ENCODE peak calls at places on chromosomes 3 and 15, in seven cellular contexts. One of them, this sample, is unnamed. For H3K27me3, the result is how much of the 10 kb centered on the place peaks cover.

GRCh38 chr3:30779686-30780287 is 114.7 kb downstream of the GADL1 start:
- DNase-seq in Peyer's patch: no peak
- DNase-seq in left ventricle myocardium inferior: no peak
- DNase-seq in colonic mucosa: peak
- DNase-seq in tibial nerve: no peak
- DNase-seq in esophagus squamous epithelium: no peak
- DNase-seq in psoas muscle: no peak
- DNase-seq in this sample: no peak

GRCh38 chr15:51736646-51737537 is 563 bp downstream of the LYSMD2 start:
- DNase-seq in tibial nerve: peak
- DNase-seq in Peyer's patch: peak
- DNase-seq in colonic mucosa: peak
- DNase-seq in esophagus squamous epithelium: no peak
- DNase-seq in left ventricle myocardium inferior: peak
- DNase-seq in psoas muscle: peak
- DNase-seq in this sample: peak

GRCh38 chr3:17552351-17552750 is 190.1 kb downstream of the TBC1D5 start:
- DNase-seq in tibial nerve: no peak
- DNase-seq in psoas muscle: no peak
- DNase-seq in colonic mucosa: no peak
- DNase-seq in esophagus squamous epithelium: no peak
- DNase-seq in left ventricle myocardium inferior: no peak
- DNase-seq in Peyer's patch: no peak
- DNase-seq in this sample: no peak

GRCh38 chr3:12193485-12194165 is 34.9 kb upstream of the TIMP4 start:
- DNase-seq in colonic mucosa: peak
- DNase-seq in esophagus squamous epithelium: no peak
- DNase-seq in psoas muscle: no peak
- DNase-seq in tibial nerve: no peak
- DNase-seq in left ventricle myocardium inferior: no peak
- DNase-seq in Peyer's patch: no peak
- DNase-seq in this sample: peak

GRCh38 chr3:170670504-170670903 is 84.6 kb upstream of the SLC7A14 start:
- DNase-seq in left ventricle myocardium inferior: no peak
- DNase-seq in colonic mucosa: no peak
- DNase-seq in psoas muscle: no peak
- DNase-seq in Peyer's patch: no peak
- DNase-seq in tibial nerve: no peak
- DNase-seq in esophagus squamous epithelium: no peak
- DNase-seq in this sample: no peak

GRCh38 chr3:48306860-48307530 is 26.5 kb downstream of the SPINK8 start:
- DNase-seq in esophagus squamous epithelium: no peak
- DNase-seq in Peyer's patch: no peak
- DNase-seq in left ventricle myocardium inferior: no peak
- DNase-seq in colonic mucosa: no peak
- DNase-seq in tibial nerve: no peak
- DNase-seq in psoas muscle: no peak
- DNase-seq in this sample: no peak

GRCh38 chr15:30896211-30896606 is 7.5 kb upstream of the FAN1 start:
- DNase-seq in left ventricle myocardium inferior: no peak
- DNase-seq in Peyer's patch: no peak
- DNase-seq in esophagus squamous epithelium: no peak
- DNase-seq in colonic mucosa: no peak
- DNase-seq in tibial nerve: no peak
- DNase-seq in psoas muscle: no peak
- DNase-seq in this sample: no peak

GRCh38 chr3:45646051-45646585 is 43.1 kb upstream of the SACM1L start:
- DNase-seq in left ventricle myocardium inferior: no peak
- DNase-seq in colonic mucosa: no peak
- DNase-seq in Peyer's patch: no peak
- DNase-seq in psoas muscle: no peak
- DNase-seq in tibial nerve: peak
- DNase-seq in esophagus squamous epithelium: no peak
- DNase-seq in this sample: no peak

GRCh38 chr15:65249641-65250040 is 37.0 kb downstream of the PARP16 start:
- DNase-seq in left ventricle myocardium inferior: no peak
- DNase-seq in Peyer's patch: no peak
- DNase-seq in colonic mucosa: no peak
- DNase-seq in esophagus squamous epithelium: no peak
- DNase-seq in psoas muscle: no peak
- DNase-seq in tibial nerve: no peak
- DNase-seq in this sample: peak

GRCh38 chr3:144344925-144345548 is 373.4 kb downstream of the DIPK2A start:
- DNase-seq in Peyer's patch: no peak
- DNase-seq in esophagus squamous epithelium: no peak
- DNase-seq in colonic mucosa: no peak
- DNase-seq in left ventricle myocardium inferior: no peak
- DNase-seq in psoas muscle: no peak
- DNase-seq in tibial nerve: no peak
- DNase-seq in this sample: no peak

GRCh38 chr3:12905316-12906071 is 64.1 kb upstream of the RPL32 start:
- DNase-seq in Peyer's patch: no peak
- DNase-seq in left ventricle myocardium inferior: no peak
- DNase-seq in psoas muscle: no peak
- DNase-seq in tibial nerve: no peak
- DNase-seq in colonic mucosa: no peak
- DNase-seq in esophagus squamous epithelium: no peak
- DNase-seq in this sample: no peak

GRCh38 chr3:7397097-7397496 is 536.2 kb downstream of the GRM7 start:
- DNase-seq in left ventricle myocardium inferior: no peak
- DNase-seq in Peyer's patch: no peak
- DNase-seq in esophagus squamous epithelium: no peak
- DNase-seq in tibial nerve: no peak
- DNase-seq in colonic mucosa: no peak
- DNase-seq in psoas muscle: no peak
- DNase-seq in this sample: no peak

GRCh38 chr3:73723596-73723995 is 98.9 kb upstream of the PDZRN3 start:
- DNase-seq in psoas muscle: no peak
- DNase-seq in left ventricle myocardium inferior: no peak
- DNase-seq in Peyer's patch: no peak
- DNase-seq in tibial nerve: no peak
- DNase-seq in colonic mucosa: no peak
- DNase-seq in esophagus squamous epithelium: no peak
- DNase-seq in this sample: no peak
- TF ChIP-seq CTCF in psoas muscle: no peak
- TF ChIP-seq CTCF in left ventricle myocardium inferior: no peak
- TF ChIP-seq CTCF in Peyer's patch: no peak
- TF ChIP-seq CTCF in tibial nerve: no peak
- TF ChIP-seq CTCF in colonic mucosa: no peak
- TF ChIP-seq CTCF in esophagus squamous epithelium: no peak
- TF ChIP-seq CTCF in this sample: no peak

DNA sequence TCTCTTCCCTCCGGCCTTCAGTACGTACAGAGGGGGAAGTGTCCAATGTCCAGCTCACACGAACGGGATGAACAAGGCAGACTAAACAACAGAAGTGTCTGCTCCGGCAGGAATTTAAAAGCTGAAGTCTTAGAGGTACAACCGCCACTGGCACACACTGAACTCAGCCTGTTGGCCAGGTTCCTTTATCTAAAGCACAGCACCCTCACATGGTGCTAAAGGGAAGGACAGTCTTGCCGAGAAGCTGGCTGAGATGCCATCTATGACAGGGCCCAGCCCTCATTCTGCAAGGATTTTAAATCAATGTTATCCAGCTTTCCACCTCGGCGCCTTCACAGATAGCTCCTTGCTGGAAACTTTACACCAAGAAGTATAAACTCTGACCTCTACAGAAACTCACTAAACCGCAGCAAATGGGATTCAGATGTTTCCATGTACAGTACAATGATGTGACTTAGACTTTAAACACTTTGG is 2.8 kb downstream of the ADAMTS17 start:
- DNase-seq in colonic mucosa: peak
- DNase-seq in esophagus squamous epithelium: no peak
- DNase-seq in Peyer's patch: peak
- DNase-seq in left ventricle myocardium inferior: no peak
- DNase-seq in tibial nerve: peak
- DNase-seq in psoas muscle: peak
- DNase-seq in this sample: no peak
- H3K27me3 ChIP-seq in colonic mucosa: under half
- H3K27me3 ChIP-seq in esophagus squamous epithelium: under half
- H3K27me3 ChIP-seq in Peyer's patch: under half
- H3K27me3 ChIP-seq in left ventricle myocardium inferior: under half
- H3K27me3 ChIP-seq in tibial nerve: under half
- H3K27me3 ChIP-seq in psoas muscle: under half
- H3K27me3 ChIP-seq in this sample: under half

DNA sequence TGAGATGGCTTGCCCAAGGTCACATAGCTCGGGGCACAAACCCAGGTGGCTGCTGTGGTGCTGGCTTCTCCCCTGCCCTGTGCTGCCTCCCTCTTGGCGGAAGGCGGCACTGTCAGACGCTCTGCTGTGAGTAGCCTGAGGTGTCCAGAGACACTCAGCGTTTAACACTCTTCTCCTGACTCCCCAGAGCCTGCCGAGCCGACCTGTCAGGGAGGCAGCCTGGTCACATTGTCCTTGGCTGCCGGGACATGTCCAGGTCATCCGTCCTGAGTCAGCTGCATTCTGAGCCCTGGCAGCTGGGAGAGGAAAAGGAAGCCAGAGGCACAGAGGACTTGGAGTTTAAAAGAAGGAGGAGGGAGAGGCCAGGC is 4.7 kb downstream of the LMAN1L start:
- DNase-seq in Peyer's patch: peak
- DNase-seq in psoas muscle: peak
- DNase-seq in left ventricle myocardium inferior: peak
- DNase-seq in tibial nerve: no peak
- DNase-seq in colonic mucosa: peak
- DNase-seq in esophagus squamous epithelium: no peak
- DNase-seq in this sample: no peak
- TF ChIP-seq CTCF in Peyer's patch: peak
- TF ChIP-seq CTCF in psoas muscle: peak
- TF ChIP-seq CTCF in left ventricle myocardium inferior: peak
- TF ChIP-seq CTCF in tibial nerve: no peak
- TF ChIP-seq CTCF in colonic mucosa: peak
- TF ChIP-seq CTCF in esophagus squamous epithelium: peak
- TF ChIP-seq CTCF in this sample: no peak

GRCh38 chr15:82056900-82057825 is 11.3 kb upstream of the MEX3B start:
- DNase-seq in psoas muscle: no peak
- DNase-seq in colonic mucosa: no peak
- DNase-seq in esophagus squamous epithelium: no peak
- DNase-seq in Peyer's patch: no peak
- DNase-seq in left ventricle myocardium inferior: no peak
- DNase-seq in tibial nerve: no peak
- DNase-seq in this sample: no peak

GRCh38 chr15:82062479-82062878 is 16.7 kb upstream of the MEX3B start:
- DNase-seq in tibial nerve: no peak
- DNase-seq in psoas muscle: no peak
- DNase-seq in colonic mucosa: no peak
- DNase-seq in esophagus squamous epithelium: no peak
- DNase-seq in Peyer's patch: no peak
- DNase-seq in left ventricle myocardium inferior: no peak
- DNase-seq in this sample: no peak

GRCh38 chr15:82060817-82061216 is 15.0 kb upstream of the MEX3B start:
- DNase-seq in left ventricle myocardium inferior: no peak
- DNase-seq in esophagus squamous epithelium: no peak
- DNase-seq in tibial nerve: no peak
- DNase-seq in colonic mucosa: no peak
- DNase-seq in psoas muscle: no peak
- DNase-seq in Peyer's patch: no peak
- DNase-seq in this sample: no peak

GRCh38 chr15:82058026-82058425 is 12.2 kb upstream of the MEX3B start:
- DNase-seq in left ventricle myocardium inferior: no peak
- DNase-seq in colonic mucosa: no peak
- DNase-seq in tibial nerve: no peak
- DNase-seq in esophagus squamous epithelium: no peak
- DNase-seq in psoas muscle: no peak
- DNase-seq in Peyer's patch: no peak
- DNase-seq in this sample: no peak

GRCh38 chr15:82058517-82059204 is 12.8 kb upstream of the MEX3B start:
- DNase-seq in Peyer's patch: no peak
- DNase-seq in colonic mucosa: no peak
- DNase-seq in left ventricle myocardium inferior: no peak
- DNase-seq in tibial nerve: no peak
- DNase-seq in esophagus squamous epithelium: no peak
- DNase-seq in psoas muscle: no peak
- DNase-seq in this sample: no peak
- H3K27me3 ChIP-seq in Peyer's patch: under half
- H3K27me3 ChIP-seq in colonic mucosa: under half
- H3K27me3 ChIP-seq in left ventricle myocardium inferior: half or more
- H3K27me3 ChIP-seq in tibial nerve: under half
- H3K27me3 ChIP-seq in esophagus squamous epithelium: half or more
- H3K27me3 ChIP-seq in psoas muscle: under half
- H3K27me3 ChIP-seq in this sample: under half

DNA sequence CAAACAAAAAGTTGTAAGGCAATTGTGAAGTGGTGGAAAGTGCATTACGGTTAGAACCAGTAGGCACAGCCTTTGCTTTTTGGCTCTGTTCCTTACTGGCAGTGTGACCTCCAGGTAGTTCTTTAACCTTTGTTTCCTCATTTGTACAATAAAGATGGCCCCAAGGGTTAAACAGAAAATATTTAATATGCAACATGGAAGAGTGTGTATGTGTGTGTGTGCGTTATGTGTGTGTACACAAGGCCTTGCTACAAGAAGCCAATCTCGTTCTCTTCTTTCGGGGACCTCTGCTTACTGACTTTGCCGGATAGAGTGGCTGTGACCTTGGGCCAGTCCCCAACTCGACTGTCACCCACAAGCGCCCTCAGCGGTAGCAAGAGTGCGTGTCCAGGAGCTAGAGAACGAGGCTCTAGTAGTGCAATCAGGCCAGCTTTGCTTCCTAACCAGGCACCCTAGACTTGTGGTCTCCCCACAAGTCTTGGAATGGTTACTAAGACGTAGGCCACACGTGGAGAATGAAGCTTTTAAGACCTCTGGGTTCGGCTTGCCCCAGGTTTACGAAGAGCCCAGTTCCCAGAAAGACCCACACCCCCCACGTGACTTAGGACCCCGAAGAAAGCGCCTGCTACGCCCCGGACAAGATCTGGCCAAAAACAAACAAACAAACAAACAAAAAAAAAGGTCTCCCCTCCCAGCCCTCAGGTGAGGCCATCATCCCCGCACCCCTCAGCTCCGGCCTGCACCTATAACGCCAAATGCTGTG is 593 bp downstream of the CIAO2A start:
- DNase-seq in Peyer's patch: peak
- DNase-seq in psoas muscle: peak
- DNase-seq in left ventricle myocardium inferior: peak
- DNase-seq in colonic mucosa: peak
- DNase-seq in esophagus squamous epithelium: no peak
- DNase-seq in tibial nerve: no peak
- DNase-seq in this sample: no peak
- TF ChIP-seq CTCF in Peyer's patch: no peak
- TF ChIP-seq CTCF in psoas muscle: no peak
- TF ChIP-seq CTCF in left ventricle myocardium inferior: no peak
- TF ChIP-seq CTCF in colonic mucosa: no peak
- TF ChIP-seq CTCF in esophagus squamous epithelium: no peak
- TF ChIP-seq CTCF in tibial nerve: no peak
- TF ChIP-seq CTCF in this sample: peak

GRCh38 chr3:38651153-38651789 is 1.8 kb upstream of the SCN5A start:
- DNase-seq in esophagus squamous epithelium: no peak
- DNase-seq in tibial nerve: peak
- DNase-seq in Peyer's patch: peak
- DNase-seq in colonic mucosa: peak
- DNase-seq in psoas muscle: peak
- DNase-seq in left ventricle myocardium inferior: peak
- DNase-seq in this sample: peak
- H3K27me3 ChIP-seq in esophagus squamous epithelium: half or more
- H3K27me3 ChIP-seq in tibial nerve: under half
- H3K27me3 ChIP-seq in Peyer's patch: under half
- H3K27me3 ChIP-seq in colonic mucosa: under half
- H3K27me3 ChIP-seq in psoas muscle: under half
- H3K27me3 ChIP-seq in left ventricle myocardium inferior: half or more
- H3K27me3 ChIP-seq in this sample: under half